ENCODE peak calls at places on chromosomes 5 and 9, in six cellular contexts. P, O, M, Q, W and A are unnamed samples. For H3K4me1 and H3K27me3, the result is how much of the 10 kb centered on the place peaks cover.

GRCh38 chr5:119388619-119389190 is 32.9 kb downstream of the TNFAIP8 start:
- DNase-seq in P (no peak), O (no peak), M (no peak), Q (no peak), W (no peak), A (no peak)

GRCh38 chr5:95963650-95964410 is 2.2 kb upstream of the ELL2 start:
- DNase-seq in P (no peak), O (no peak), M (no peak), Q (no peak), W (no peak), A (no peak)

GRCh38 chr5:119470851-119471451 is 18.7 kb downstream of the HSD17B4 start:
- DNase-seq in P (no peak), O (peak), M (peak), Q (no peak), W (no peak), A (no peak)

GRCh38 chr9:72615931-72616330 is 94.5 kb downstream of the TMC1 start:
- DNase-seq in P (no peak), O (peak), M (no peak), Q (no peak), W (no peak), A (no peak)

GRCh38 chr5:15786884-15787283 is 286.9 kb downstream of the FBXL7 start:
- DNase-seq in P (no peak), O (no peak), M (no peak), Q (no peak), W (no peak), A (no peak)

GRCh38 chr9:116656535-116656934 is 30.6 kb upstream of the TRIM32 start:
- DNase-seq in P (no peak), O (no peak), M (no peak), Q (no peak), W (no peak), A (no peak)

GRCh38 chr9:68894502-68894901 is 119.4 kb downstream of the PRKACG start:
- DNase-seq in P (no peak), O (no peak), M (no peak), Q (no peak), W (no peak), A (peak)

GRCh38 chr5:38607930-38608545 is 51.6 kb upstream of the LIFR start:
- DNase-seq in P (no peak), O (peak), M (peak), Q (no peak), W (no peak), A (no peak)

GRCh38 chr9:97895695-97896332 is 26.5 kb downstream of the TRMO start:
- DNase-seq in P (no peak), O (peak), M (peak), Q (no peak), W (no peak), A (no peak)

GRCh38 chr5:69502375-69503143 is 10.0 kb downstream of the OCLN start:
- DNase-seq in P (no peak), O (peak), M (peak), Q (no peak), W (no peak), A (peak)

GRCh38 chr5:127950707-127951356 is 132.7 kb upstream of the SLC12A2 start:
- DNase-seq in P (no peak), O (peak), M (no peak), Q (no peak), W (no peak), A (no peak)

GRCh38 chr9:38682713-38683112 is 37.2 kb downstream of the FAM240B start:
- DNase-seq in P (no peak), O (peak), M (peak), Q (no peak), W (no peak), A (peak)

GRCh38 chr9:123235448-123235847 is 32.9 kb downstream of the STRBP start:
- DNase-seq in P (no peak), O (no peak), M (peak), Q (no peak), W (no peak), A (no peak)

GRCh38 chr5:54760182-54760935 is 225.0 kb downstream of the ESM1 start:
- DNase-seq in P (no peak), O (peak), M (no peak), Q (no peak), W (no peak), A (no peak)

GRCh38 chr5:150140830-150141229 is 14.8 kb downstream of the PDGFRB start:
- DNase-seq in P (no peak), O (peak), M (no peak), Q (no peak), W (no peak), A (peak)

GRCh38 chr5:28542968-28543367 is 1504.6 kb upstream of the CDH9 start:
- DNase-seq in P (no peak), O (peak), M (no peak), Q (no peak), W (no peak), A (no peak)

GRCh38 chr9:136697821-136698526 is 10.7 kb upstream of the AGPAT2 start:
- DNase-seq in P (no peak), O (no peak), M (peak), Q (peak), W (no peak), A (no peak)

GRCh38 chr9:22105005-22105722 is 96.1 kb upstream of the CDKN2B start:
- DNase-seq in P (no peak), O (no peak), M (no peak), Q (no peak), W (no peak), A (no peak)

GRCh38 chr5:118518720-118519119 is 469.6 kb downstream of the DTWD2 start:
- DNase-seq in P (no peak), O (no peak), M (no peak), Q (no peak), W (no peak), A (no peak)

GRCh38 chr9:19022206-19022605 is 10.8 kb downstream of the SAXO1 start:
- DNase-seq in P (no peak), O (no peak), M (no peak), Q (no peak), W (no peak), A (no peak)

GRCh38 chr5:122192883-122193496 is 63.6 kb downstream of the ZNF474 start:
- DNase-seq in P (no peak), O (peak), M (peak), Q (no peak), W (no peak), A (no peak)

GRCh38 chr5:127068771-127069330 is 4.5 kb downstream of the C5orf63 start:
- DNase-seq in P (no peak), O (peak), M (no peak), Q (no peak), W (no peak), A (no peak)

GRCh38 chr5:1594336-1595106 is 70.8 kb upstream of the LPCAT1 start:
- DNase-seq in P (peak), O (no peak), M (peak), Q (peak), W (peak), A (no peak)

GRCh38 chr5:28958581-28958980 is 1920.2 kb upstream of the CDH9 start:
- DNase-seq in P (no peak), O (no peak), M (no peak), Q (no peak), W (no peak), A (no peak)

GRCh38 chr5:8577792-8578191 is 708.8 kb downstream of the MTRR start:
- DNase-seq in P (no peak), O (peak), M (no peak), Q (no peak), W (no peak), A (no peak)

GRCh38 chr5:127746756-127747155 is 43.6 kb downstream of the CCDC192 start:
- DNase-seq in P (no peak), O (peak), M (no peak), Q (no peak), W (no peak), A (no peak)

GRCh38 chr5:74517700-74518099 is 122.8 kb downstream of the ENC1 start:
- DNase-seq in P (no peak), O (peak), M (no peak), Q (no peak), W (no peak), A (no peak)

GRCh38 chr9:90921104-90921503 is 119.5 kb downstream of the SYK start:
- DNase-seq in P (peak), O (no peak), M (no peak), Q (peak), W (no peak), A (no peak)

GRCh38 chr9:117414906-117415583 is at the start of gene ASTN2:
- DNase-seq in P (no peak), O (no peak), M (no peak), Q (no peak), W (no peak), A (no peak)

GRCh38 chr5:100905259-100905914 is 2.3 kb upstream of the ST8SIA4 start:
- DNase-seq in P (no peak), O (no peak), M (no peak), Q (no peak), W (no peak), A (no peak)

GRCh38 chr9:36862206-36863145 is 171.6 kb downstream of the PAX5 start:
- DNase-seq in P (peak), O (peak), M (peak), Q (peak), W (no peak), A (peak)

GRCh38 chr5:26791021-26791420 is 247.4 kb downstream of the CDH9 start:
- DNase-seq in P (no peak), O (no peak), M (no peak), Q (no peak), W (no peak), A (no peak)

GRCh38 chr5:150255659-150256415 is 33.7 kb downstream of the CAMK2A start:
- DNase-seq in P (no peak), O (peak), M (peak), Q (no peak), W (no peak), A (no peak)

GRCh38 chr9:131616983-131617604 is 71.8 kb downstream of the PRRT1B start:
- DNase-seq in P (no peak), O (no peak), M (peak), Q (no peak), W (no peak), A (no peak)

DNA sequence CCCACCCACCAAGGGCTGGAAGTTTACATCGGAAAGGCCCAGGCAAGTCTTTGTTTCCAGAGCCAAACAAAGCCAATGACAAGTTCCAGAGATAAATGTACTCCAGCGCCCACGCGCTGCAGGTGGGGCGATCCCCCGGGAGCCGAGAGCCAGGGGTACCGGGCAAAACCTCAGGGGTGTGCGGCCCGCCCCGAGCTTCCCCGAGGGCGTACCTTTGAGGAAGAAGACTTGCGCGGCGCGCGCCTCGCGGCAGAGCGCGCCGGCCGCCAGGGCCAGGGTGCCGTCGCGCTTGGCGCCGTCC is 671 bp downstream of the DUSP1 start:
- DNase-seq in P (no peak), O (no peak), M (no peak), Q (no peak), W (no peak), A (no peak)
- H3K4me1 ChIP-seq in P (under half), O (under half), M (half or more), Q (half or more), W (under half), A (half or more)

DNA sequence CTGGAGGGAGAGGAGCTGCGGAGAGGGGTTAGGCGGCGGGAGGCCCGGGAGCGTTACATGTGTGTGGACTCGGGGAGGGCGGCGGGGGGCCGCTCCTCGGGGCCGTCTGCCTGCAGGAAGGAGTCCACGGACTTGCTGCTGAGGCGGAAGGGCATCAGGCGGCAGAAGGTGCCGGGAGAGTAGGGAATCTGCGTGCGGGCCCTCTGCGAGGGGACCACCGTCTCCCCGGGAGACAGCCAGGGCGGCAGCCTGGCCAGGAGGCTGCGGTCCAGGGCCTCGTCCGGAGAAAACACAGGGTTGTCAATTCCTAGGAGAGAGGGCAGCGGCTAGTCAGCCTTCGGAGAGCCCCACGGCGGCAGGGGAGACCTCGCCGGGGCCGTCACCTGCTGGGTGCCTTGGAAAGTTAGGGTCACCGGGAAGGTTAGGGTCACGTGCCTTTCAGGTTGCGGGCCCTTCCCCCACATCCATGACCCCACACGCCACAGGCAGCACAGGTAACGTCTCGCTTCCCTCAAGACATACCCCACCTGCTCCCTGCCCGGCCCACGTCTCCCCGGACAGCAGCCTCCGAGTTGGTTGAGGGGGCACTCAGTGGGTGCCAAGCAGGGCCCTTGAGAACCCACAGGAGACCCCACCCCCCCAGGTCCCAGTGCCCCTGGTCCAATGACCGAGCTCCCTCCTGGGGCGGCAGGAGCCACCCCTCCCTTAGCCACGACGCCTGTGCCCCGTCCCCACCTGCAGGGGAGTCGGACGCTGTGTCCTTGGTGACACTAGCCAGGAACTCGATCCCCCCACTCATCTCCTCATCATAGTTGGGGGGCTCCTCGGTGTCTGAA is 32.1 kb downstream of the EXOC3 start:
- DNase-seq in P (no peak), O (peak), M (no peak), Q (peak), W (no peak), A (no peak)
- H3K4me3 ChIP-seq in P (no peak), O (peak), M (peak), Q (peak), W (peak), A (no peak)

DNA sequence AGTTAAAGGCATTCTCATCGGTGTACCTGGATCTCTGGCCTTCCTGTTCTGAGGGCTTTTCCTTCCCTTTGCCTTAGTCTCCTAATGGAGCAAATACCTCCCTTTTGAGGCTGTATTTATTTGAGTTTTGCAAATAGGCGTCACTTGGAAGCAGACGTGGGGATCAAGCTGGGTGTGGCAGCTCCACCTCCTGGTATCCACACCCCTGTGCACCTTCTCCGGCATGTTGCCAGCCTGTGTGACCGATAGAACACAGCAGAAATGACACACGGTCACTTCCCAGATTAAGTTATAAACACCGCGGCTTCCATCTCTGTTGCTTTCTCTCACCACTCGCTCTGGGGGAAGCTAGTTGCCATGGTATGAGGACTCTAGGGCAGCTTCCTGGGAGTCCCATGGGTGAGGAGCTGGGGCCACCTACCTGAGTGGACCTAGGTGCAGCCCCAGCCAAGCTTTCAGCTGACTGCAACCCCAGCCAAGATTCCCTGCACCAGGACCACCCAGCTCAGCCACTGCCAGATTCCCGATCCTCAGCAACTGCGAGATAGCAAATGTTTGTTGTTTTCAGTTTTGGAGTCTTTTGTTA is 214.4 kb upstream of the MVB12B start:
- DNase-seq in P (peak), O (no peak), M (no peak), Q (no peak), W (no peak), A (no peak)
- H3K27me3 ChIP-seq in P (under half), O (under half), M (under half), Q (under half), W (under half), A (under half)

DNA sequence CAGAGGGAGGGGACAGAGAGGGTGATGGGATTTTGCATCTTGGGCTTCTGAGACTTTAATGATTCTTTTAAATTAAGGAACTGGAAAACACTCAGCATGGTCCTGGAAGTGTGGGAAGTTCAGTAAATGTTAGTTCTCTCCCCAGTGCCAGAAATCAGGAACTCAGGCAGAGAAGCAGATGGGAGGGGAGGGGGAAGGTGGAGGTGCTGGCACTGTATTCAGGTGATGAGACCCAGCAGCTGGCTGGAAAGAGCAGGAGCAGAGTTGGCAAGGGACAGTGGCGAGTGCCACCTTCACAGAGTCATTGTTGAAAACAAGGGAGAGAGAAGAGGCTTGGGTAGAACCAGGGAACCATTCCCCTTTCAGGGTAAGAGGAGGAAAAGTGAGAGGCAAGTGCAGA is 46.9 kb downstream of the ARHGAP26 start:
- DNase-seq in P (no peak), O (no peak), M (no peak), Q (no peak), W (no peak), A (no peak)
- H3K4me1 ChIP-seq in P (under half), O (under half), M (half or more), Q (half or more), W (under half), A (under half)

DNA sequence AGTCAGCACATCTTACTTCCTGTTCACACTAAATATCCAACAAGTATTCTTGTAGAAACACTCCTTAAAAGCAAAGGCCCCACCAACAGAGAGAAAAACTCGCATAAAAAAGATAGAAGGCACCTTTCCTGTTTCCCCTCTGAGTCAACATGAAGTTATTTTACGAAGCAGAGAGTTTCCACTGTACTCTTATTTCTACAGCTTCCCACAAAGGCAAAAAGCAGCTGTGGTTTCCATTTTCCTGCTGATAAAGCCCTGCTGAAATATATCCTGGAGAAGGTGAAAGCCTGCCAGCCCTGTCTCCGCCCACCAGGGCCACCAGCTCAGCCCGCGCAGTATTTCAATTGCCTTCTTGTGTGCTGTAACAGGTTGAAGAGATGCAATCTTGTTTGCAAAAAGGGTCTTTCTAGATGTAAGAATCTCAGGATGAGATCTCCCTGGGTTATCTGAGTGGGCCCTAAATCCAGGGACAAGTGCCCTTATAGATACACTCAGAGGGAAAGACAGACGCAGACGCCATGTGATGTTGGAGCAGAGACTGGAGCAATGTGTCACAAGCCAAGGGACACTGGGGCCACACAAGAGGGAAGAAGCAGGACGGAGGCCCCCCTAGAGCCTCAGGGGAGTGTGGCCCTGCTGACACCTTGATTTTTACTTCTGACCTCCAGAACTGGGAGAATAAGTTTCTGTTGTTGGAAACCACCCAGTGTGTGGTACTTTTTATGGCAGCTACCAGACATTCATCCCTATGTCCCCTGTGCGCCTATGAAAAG is 19.9 kb downstream of the SEMA4D start:
- DNase-seq in P (no peak), O (peak), M (no peak), Q (no peak), W (no peak), A (no peak)
- H3K4me3 ChIP-seq in P (no peak), O (no peak), M (no peak), Q (peak), W (no peak), A (no peak)

GRCh38 chr5:151347364-151347763 is at the start of gene SLC36A2:
- DNase-seq in P (no peak), O (no peak), M (no peak), Q (no peak), W (no peak), A (no peak)

GRCh38 chr5:151348789-151349188 is 1.4 kb upstream of the SLC36A2 start:
- DNase-seq in P (no peak), O (no peak), M (no peak), Q (no peak), W (no peak), A (no peak)

GRCh38 chr5:151345187-151345807 is 2.1 kb downstream of the SLC36A2 start:
- DNase-seq in P (no peak), O (no peak), M (no peak), Q (no peak), W (no peak), A (no peak)

GRCh38 chr5:151344088-151344487 is 3.3 kb downstream of the SLC36A2 start:
- DNase-seq in P (no peak), O (no peak), M (no peak), Q (no peak), W (no peak), A (no peak)

GRCh38 chr5:151345808-151346478 is 1.4 kb downstream of the SLC36A2 start:
- DNase-seq in P (no peak), O (peak), M (no peak), Q (no peak), W (no peak), A (no peak)
- H3K27me3 ChIP-seq in P (under half), O (under half), M (under half), Q (under half), W (under half), A (under half)